ENCODE peak calls at places on chromosomes 6 and 20, in ten cellular contexts. S is transverse colon, P is ovary, Q is heart left ventricle, A is uterus, N is esophagus muscularis mucosa, F is body of pancreas, D is prostate gland, W is A549, O is gastrocnemius medialis. H is an unnamed sample.

GRCh38 chr6:26240981-26241770 is 123.8 kb upstream of the BTN3A2 start:
- DNase-seq in W (no peak), O (no peak), D (no peak), P (no peak), Q (no peak), S (no peak), N (no peak), F (no peak), A (no peak), H (peak)

GRCh38 chr6:41280658-41281057 is 5.8 kb downstream of the TREM1 start:
- DNase-seq in O (no peak), N (peak), F (no peak), A (no peak), S (no peak), W (no peak), P (no peak), D (no peak), Q (no peak), H (no peak)

GRCh38 chr6:87730310-87730709 is 28.3 kb upstream of the AKIRIN2 start:
- DNase-seq in O (peak), D (peak), P (peak), A (no peak), W (no peak), N (no peak), Q (peak), F (no peak), S (peak), H (peak)

GRCh38 chr6:90403489-90404381 is 107.1 kb upstream of the BACH2 start:
- DNase-seq in S (no peak), N (no peak), Q (no peak), D (no peak), O (peak), W (no peak), A (peak), F (no peak), P (peak), H (no peak)

GRCh38 chr20:403582-403957 is 4.5 kb upstream of the RBCK1 start:
- DNase-seq in A (no peak), W (no peak), P (no peak), F (no peak), D (no peak), N (no peak), O (no peak), Q (no peak), S (no peak), H (no peak)

GRCh38 chr6:43172127-43173007 is 1.3 kb downstream of the SRF start:
- DNase-seq in O (peak), A (peak), P (peak), F (peak), N (no peak), S (peak), W (no peak), Q (peak), D (peak), H (peak)

GRCh38 chr20:2907519-2907918 is 34.2 kb downstream of the PTPRA start:
- DNase-seq in N (no peak), F (no peak), A (no peak), D (no peak), W (no peak), S (no peak), Q (no peak), P (no peak), O (no peak), H (no peak)

GRCh38 chr20:16459019-16459700 is 114.1 kb downstream of the KIF16B start:
- DNase-seq in D (no peak), F (no peak), O (peak), S (no peak), Q (peak), N (peak), P (peak), A (peak), W (peak), H (peak)

GRCh38 chr6:87618531-87618930 is 28.6 kb downstream of the ORC3 start:
- DNase-seq in P (no peak), N (no peak), O (no peak), F (no peak), A (no peak), D (no peak), Q (no peak), W (no peak), S (no peak), H (no peak)

GRCh38 chr6:94862116-94862515 is 715.2 kb upstream of the MANEA start:
- DNase-seq in P (no peak), S (no peak), O (no peak), D (no peak), F (no peak), A (no peak), W (no peak), N (no peak), Q (no peak), H (no peak)

GRCh38 chr6:144581807-144582537 is 296.8 kb downstream of the UTRN start:
- DNase-seq in W (peak), Q (no peak), A (no peak), N (no peak), P (no peak), D (no peak), S (no peak), O (no peak), F (no peak), H (no peak)

GRCh38 chr6:139852484-139853140 is 478.2 kb upstream of the CITED2 start:
- DNase-seq in O (no peak), N (no peak), S (peak), F (no peak), A (no peak), P (no peak), W (no peak), Q (no peak), D (no peak), H (no peak)

GRCh38 chr6:155181498-155181897 is 82.3 kb upstream of the CLDN20 start:
- DNase-seq in S (no peak), O (no peak), F (no peak), A (no peak), N (no peak), W (no peak), Q (no peak), D (no peak), P (no peak), H (no peak)

GRCh38 chr20:33828326-33828834 is 17.2 kb downstream of the CHMP4B start:
- DNase-seq in Q (no peak), O (peak), N (no peak), A (no peak), F (no peak), P (no peak), D (no peak), W (no peak), S (no peak), H (no peak)

GRCh38 chr20:62272200-62272599 is 30.6 kb upstream of the ADRM1 start:
- DNase-seq in F (no peak), O (no peak), D (no peak), A (no peak), Q (no peak), W (no peak), N (no peak), S (no peak), P (no peak), H (no peak)

GRCh38 chr6:119310486-119311036 is 39.0 kb downstream of the MAN1A1 start:
- DNase-seq in F (no peak), P (no peak), O (no peak), A (no peak), D (no peak), W (no peak), S (no peak), Q (no peak), N (no peak), H (no peak)

GRCh38 chr6:100296810-100297544 is 167.7 kb downstream of the SIM1 start:
- DNase-seq in A (no peak), W (peak), D (no peak), N (no peak), Q (no peak), O (no peak), F (no peak), S (no peak), P (no peak), H (no peak)

GRCh38 chr20:34709836-34710567 is 5.9 kb downstream of the TP53INP2 start:
- DNase-seq in P (no peak), S (peak), N (no peak), A (peak), F (peak), W (peak), D (peak), Q (peak), O (peak), H (peak)

GRCh38 chr6:56807992-56808342 is 146.9 kb upstream of the BEND6 start:
- DNase-seq in F (no peak), W (no peak), O (no peak), P (no peak), N (no peak), Q (no peak), S (no peak), D (no peak), A (no peak), H (no peak)

GRCh38 chr6:97440590-97441176 is 157.7 kb upstream of the MMS22L start:
- DNase-seq in W (peak), O (no peak), S (no peak), D (no peak), A (no peak), P (no peak), Q (no peak), N (no peak), F (no peak), H (no peak)

GRCh38 chr20:58406422-58407001 is 17.5 kb downstream of the VAPB start:
- DNase-seq in F (no peak), N (no peak), Q (no peak), A (no peak), D (no peak), S (no peak), O (no peak), W (no peak), P (no peak), H (no peak)

GRCh38 chr6:88481519-88481918 is 315.4 kb upstream of the CNR1 start:
- DNase-seq in N (no peak), O (no peak), Q (no peak), D (no peak), P (no peak), S (no peak), F (no peak), A (no peak), W (no peak), H (no peak)

DNA sequence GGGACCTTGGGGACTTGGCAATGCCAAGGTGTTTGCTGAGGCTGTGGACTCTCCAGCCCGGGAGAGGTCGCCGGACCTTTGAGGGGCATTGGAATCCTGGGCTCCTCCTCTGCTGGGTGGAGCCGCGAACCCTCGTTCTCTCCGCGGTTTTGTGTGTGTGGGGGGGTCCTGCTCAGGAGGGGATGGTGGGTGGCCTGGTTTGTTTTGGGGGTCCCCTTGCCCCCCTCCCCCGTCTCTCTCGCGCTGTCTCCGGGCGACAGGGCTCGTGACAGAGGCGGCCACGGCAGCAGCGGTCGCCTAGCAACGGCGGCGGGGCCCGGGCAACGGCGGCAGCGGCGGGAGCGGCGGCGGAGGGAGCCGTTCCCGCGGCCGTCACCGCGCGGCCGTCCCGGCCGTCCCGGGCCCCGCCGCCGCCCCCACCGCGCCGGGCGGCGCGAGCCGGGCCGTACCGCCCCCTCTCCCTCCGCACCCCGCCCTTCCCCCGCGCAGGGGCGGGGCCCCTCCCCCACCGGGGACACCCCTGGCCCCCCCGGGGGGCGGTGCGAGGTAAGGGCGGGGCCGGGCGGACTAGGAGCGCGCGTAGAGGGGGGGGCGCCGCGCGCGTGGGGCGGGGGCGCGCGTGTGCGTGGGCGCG is 7.8 kb downstream of the SYNGAP1 start:
- DNase-seq in A (peak), P (peak), D (peak), N (no peak), O (no peak), Q (peak), S (peak), F (peak), W (peak), H (no peak)
- TF ChIP-seq POLR2A in A (no peak), P (no peak), D (peak), N (no peak), O (no peak), Q (no peak), S (no peak), F (no peak), W (no peak), H (no peak)

DNA sequence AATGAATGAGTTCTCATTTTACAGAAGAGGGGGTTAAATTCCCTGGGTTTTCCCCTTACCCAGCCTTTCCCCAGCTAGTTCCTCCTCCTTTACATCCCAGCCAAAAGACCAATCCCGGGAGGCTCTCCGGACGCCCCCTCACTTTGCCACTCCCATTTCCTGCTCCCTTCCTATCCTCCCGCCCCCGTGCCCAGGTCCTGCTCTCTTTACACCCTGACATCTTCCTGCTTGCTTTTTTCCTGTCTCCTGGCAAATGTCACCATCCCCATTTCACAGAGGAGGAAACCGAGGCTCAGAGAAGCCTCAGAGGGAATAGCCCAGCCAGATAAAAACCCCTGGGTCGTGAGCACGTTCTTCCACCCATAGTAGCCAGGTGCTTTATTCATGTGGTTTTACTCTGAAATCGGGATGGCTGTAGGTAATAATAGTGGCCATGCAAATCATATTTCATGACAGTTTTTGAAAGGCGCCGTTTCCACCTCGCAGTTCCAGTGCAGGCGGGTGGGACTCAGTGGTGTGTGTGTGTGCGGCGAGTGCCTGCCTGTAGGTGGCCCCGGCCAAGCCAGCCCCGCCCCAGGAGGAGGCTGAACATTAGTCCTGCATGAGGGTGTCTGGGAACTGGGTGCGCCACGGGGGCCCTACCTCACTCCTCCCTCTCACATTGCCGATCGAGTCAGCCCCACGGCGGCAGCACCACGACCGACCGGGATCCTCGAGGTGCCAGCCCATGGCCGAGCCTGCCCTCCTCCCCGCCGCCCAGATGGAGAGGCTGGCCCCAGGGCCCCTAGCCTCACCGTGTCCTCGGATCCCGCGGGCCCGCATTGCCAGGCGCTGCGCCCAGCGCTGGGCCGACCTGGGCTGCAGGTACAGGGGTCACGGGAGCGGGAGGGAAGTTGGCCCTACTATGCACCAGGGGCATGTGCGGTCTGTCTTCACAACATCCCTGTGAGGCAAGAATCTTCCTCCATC is at the start of gene ARHGAP40:
- DNase-seq in S (peak), W (no peak), D (peak), O (no peak), Q (no peak), A (no peak), N (no peak), P (no peak), F (no peak), H (no peak)
- H3K4me3 ChIP-seq in S (no peak), W (no peak), D (no peak), O (no peak), Q (no peak), A (no peak), N (no peak), P (no peak), F (no peak), H (no peak)

GRCh38 chr6:3299221-3299620 is 40.5 kb downstream of the PSMG4 start:
- DNase-seq in D (no peak), Q (no peak), N (no peak), W (no peak), A (no peak), F (no peak), P (no peak), S (no peak), O (no peak), H (no peak)
- TF ChIP-seq POLR2A in D (no peak), Q (no peak), N (no peak), W (no peak), A (no peak), F (no peak), P (no peak), S (no peak), O (no peak), H (no peak)

DNA sequence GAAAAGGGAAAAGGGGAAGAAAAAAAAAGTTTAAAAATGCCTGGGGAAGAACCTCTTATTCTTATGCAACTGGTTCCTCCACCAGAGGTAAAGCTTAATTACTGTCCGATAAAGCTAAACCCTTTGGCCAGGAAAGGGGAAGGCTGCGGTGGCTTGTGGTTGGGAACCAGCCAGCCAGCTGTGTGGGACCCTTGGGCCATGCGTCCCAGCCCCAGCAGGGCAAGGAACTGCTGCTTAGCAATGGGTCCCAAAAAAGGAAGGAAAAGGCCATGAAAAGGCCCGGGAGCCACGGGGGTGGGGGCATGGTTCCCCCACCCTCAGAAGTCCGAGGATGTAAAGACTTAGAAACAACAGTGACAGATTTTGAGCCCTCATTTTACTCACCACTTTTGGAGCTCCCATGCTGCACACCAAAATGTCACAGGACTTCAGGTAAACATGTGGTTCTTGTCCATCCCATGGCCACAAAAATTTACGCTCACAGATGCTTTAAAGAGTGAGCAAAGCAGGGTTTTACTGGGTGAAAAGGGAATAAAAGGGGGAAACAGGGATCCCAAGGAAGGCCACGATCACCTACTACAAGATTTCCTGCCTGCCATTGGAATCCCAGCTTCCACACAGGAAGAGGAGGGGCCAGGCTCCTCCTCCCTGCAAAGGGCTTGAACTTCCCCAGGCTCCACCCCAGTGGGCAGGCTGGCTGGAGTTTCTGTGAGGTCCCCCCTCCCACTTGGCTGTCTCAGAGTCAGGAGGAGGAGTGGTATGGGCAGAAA is 1234.7 kb upstream of the GJE1 start:
- DNase-seq in W (no peak), F (no peak), P (no peak), O (peak), S (peak), N (no peak), A (no peak), D (no peak), Q (peak), H (no peak)
- H3K4me3 ChIP-seq in W (no peak), F (no peak), P (no peak), O (no peak), S (no peak), N (peak), A (no peak), D (no peak), Q (no peak), H (no peak)

DNA sequence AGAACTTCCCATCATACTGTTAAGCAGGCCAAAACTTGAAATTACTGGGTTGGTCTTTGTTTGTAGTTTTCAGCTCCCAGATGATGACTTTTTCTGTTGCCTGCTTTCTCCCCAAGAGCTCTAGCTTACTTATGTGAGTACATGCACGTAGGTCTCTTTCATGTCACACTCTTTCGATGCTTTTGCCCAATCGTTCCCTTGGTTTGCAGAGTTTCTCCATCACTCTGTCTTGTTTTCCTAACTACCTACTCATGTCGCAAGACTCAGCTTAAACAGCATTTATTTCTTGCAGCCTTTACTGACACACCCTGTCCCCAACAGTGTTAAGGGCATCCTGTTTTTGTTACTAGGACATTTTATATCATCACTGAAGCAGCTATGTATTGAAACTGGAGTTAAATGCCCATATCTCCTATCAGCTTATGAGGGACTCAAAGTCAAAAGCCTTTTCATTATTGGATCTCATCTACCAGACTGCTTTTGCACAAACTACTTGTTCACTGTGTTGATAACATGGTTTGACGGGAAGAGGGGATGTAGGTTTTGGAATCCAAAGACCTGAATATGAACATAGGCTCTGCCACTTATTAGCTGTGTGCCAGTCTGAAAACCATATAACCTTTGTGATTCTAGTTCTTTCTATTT is 2.9 kb downstream of the ARG1 start:
- DNase-seq in D (no peak), F (no peak), W (no peak), N (no peak), Q (no peak), P (no peak), O (no peak), S (no peak), A (no peak), H (no peak)
- TF ChIP-seq POLR2A in D (no peak), F (no peak), W (no peak), N (no peak), Q (no peak), P (no peak), O (no peak), S (no peak), A (no peak), H (no peak)